ENCODE peak calls at places on chromosomes 2 and 18, in ten cellular contexts. One of them, this sample, is unnamed.
A peak's percentile ranks its signal among the peaks of the same experiment; 100 is the strongest.

GRCh38 chr2:189267925-189268579 is 88.5 kb upstream of the COL5A2 start:
- DNase-seq in DMS153: no peak
- DNase-seq in AG08396: peak; percentile 34
- DNase-seq in mucosa of gallbladder: no peak
- DNase-seq in cardiac septum: no peak
- DNase-seq in activated CD8-positive, alpha-beta memory T cell treated with anti-CD3 and anti-CD28 coated beads, Interleukin-2, amount 10 ng/mL, durations not matched to agents 7 days and 5 days: no peak
- DNase-seq in smooth muscle cell of the brain vasculature: no peak
- DNase-seq in neural progenitor cell: no peak
- DNase-seq in kidney: no peak
- DNase-seq in activated CD4-positive, alpha-beta T cell treated with anti-CD3 and anti-CD28 coated beads, Interleukin-2, amount 10 ng/mL, durations not matched to agents 7 days and 5 days: no peak
- DNase-seq in this sample: no peak

GRCh38 chr2:151032741-151033152 is 228.9 kb downstream of the RBM43 start:
- DNase-seq in DMS153: no peak
- DNase-seq in AG08396: peak; percentile 65
- DNase-seq in mucosa of gallbladder: no peak
- DNase-seq in cardiac septum: no peak
- DNase-seq in activated CD8-positive, alpha-beta memory T cell treated with anti-CD3 and anti-CD28 coated beads, Interleukin-2, amount 10 ng/mL, durations not matched to agents 7 days and 5 days: no peak
- DNase-seq in smooth muscle cell of the brain vasculature: no peak
- DNase-seq in neural progenitor cell: no peak
- DNase-seq in kidney: no peak
- DNase-seq in activated CD4-positive, alpha-beta T cell treated with anti-CD3 and anti-CD28 coated beads, Interleukin-2, amount 10 ng/mL, durations not matched to agents 7 days and 5 days: no peak
- DNase-seq in this sample: no peak

GRCh38 chr2:191892391-191892790 is 45.5 kb upstream of the CAVIN2 start:
- DNase-seq in DMS153: no peak
- DNase-seq in AG08396: no peak
- DNase-seq in mucosa of gallbladder: no peak
- DNase-seq in cardiac septum: no peak
- DNase-seq in activated CD8-positive, alpha-beta memory T cell treated with anti-CD3 and anti-CD28 coated beads, Interleukin-2, amount 10 ng/mL, durations not matched to agents 7 days and 5 days: no peak
- DNase-seq in smooth muscle cell of the brain vasculature: no peak
- DNase-seq in neural progenitor cell: no peak
- DNase-seq in kidney: no peak
- DNase-seq in activated CD4-positive, alpha-beta T cell treated with anti-CD3 and anti-CD28 coated beads, Interleukin-2, amount 10 ng/mL, durations not matched to agents 7 days and 5 days: no peak
- DNase-seq in this sample: no peak

GRCh38 chr2:6352906-6353515 is 512.7 kb downstream of the CMPK2 start:
- DNase-seq in DMS153: no peak
- DNase-seq in AG08396: peak; percentile 14
- DNase-seq in mucosa of gallbladder: peak; percentile 26
- DNase-seq in cardiac septum: no peak
- DNase-seq in activated CD8-positive, alpha-beta memory T cell treated with anti-CD3 and anti-CD28 coated beads, Interleukin-2, amount 10 ng/mL, durations not matched to agents 7 days and 5 days: no peak
- DNase-seq in smooth muscle cell of the brain vasculature: peak; percentile 32
- DNase-seq in neural progenitor cell: peak; percentile 72
- DNase-seq in kidney: no peak
- DNase-seq in activated CD4-positive, alpha-beta T cell treated with anti-CD3 and anti-CD28 coated beads, Interleukin-2, amount 10 ng/mL, durations not matched to agents 7 days and 5 days: no peak
- DNase-seq in this sample: peak; percentile 9

GRCh38 chr2:18311413-18311812 is 249.0 kb downstream of the RDH14 start:
- DNase-seq in DMS153: peak; percentile 94
- DNase-seq in AG08396: peak; percentile 5
- DNase-seq in mucosa of gallbladder: no peak
- DNase-seq in cardiac septum: no peak
- DNase-seq in activated CD8-positive, alpha-beta memory T cell treated with anti-CD3 and anti-CD28 coated beads, Interleukin-2, amount 10 ng/mL, durations not matched to agents 7 days and 5 days: no peak
- DNase-seq in smooth muscle cell of the brain vasculature: no peak
- DNase-seq in neural progenitor cell: no peak
- DNase-seq in kidney: no peak
- DNase-seq in activated CD4-positive, alpha-beta T cell treated with anti-CD3 and anti-CD28 coated beads, Interleukin-2, amount 10 ng/mL, durations not matched to agents 7 days and 5 days: no peak
- DNase-seq in this sample: peak; percentile 89

GRCh38 chr2:85963068-85963467 is 74.3 kb upstream of the ST3GAL5 start:
- DNase-seq in DMS153: no peak
- DNase-seq in AG08396: no peak
- DNase-seq in mucosa of gallbladder: no peak
- DNase-seq in cardiac septum: no peak
- DNase-seq in activated CD8-positive, alpha-beta memory T cell treated with anti-CD3 and anti-CD28 coated beads, Interleukin-2, amount 10 ng/mL, durations not matched to agents 7 days and 5 days: no peak
- DNase-seq in smooth muscle cell of the brain vasculature: no peak
- DNase-seq in neural progenitor cell: no peak
- DNase-seq in kidney: no peak
- DNase-seq in activated CD4-positive, alpha-beta T cell treated with anti-CD3 and anti-CD28 coated beads, Interleukin-2, amount 10 ng/mL, durations not matched to agents 7 days and 5 days: no peak
- DNase-seq in this sample: no peak

GRCh38 chr2:391658-392170 is 103.8 kb upstream of the ALKAL2 start:
- DNase-seq in DMS153: no peak
- DNase-seq in AG08396: no peak
- DNase-seq in mucosa of gallbladder: no peak
- DNase-seq in cardiac septum: no peak
- DNase-seq in activated CD8-positive, alpha-beta memory T cell treated with anti-CD3 and anti-CD28 coated beads, Interleukin-2, amount 10 ng/mL, durations not matched to agents 7 days and 5 days: no peak
- DNase-seq in smooth muscle cell of the brain vasculature: no peak
- DNase-seq in neural progenitor cell: no peak
- DNase-seq in kidney: no peak
- DNase-seq in activated CD4-positive, alpha-beta T cell treated with anti-CD3 and anti-CD28 coated beads, Interleukin-2, amount 10 ng/mL, durations not matched to agents 7 days and 5 days: no peak
- DNase-seq in this sample: no peak

GRCh38 chr2:95267458-95268207 is 6.6 kb upstream of the PROM2 start:
- DNase-seq in DMS153: no peak
- DNase-seq in AG08396: no peak
- DNase-seq in mucosa of gallbladder: peak; percentile 13
- DNase-seq in cardiac septum: peak; percentile 51
- DNase-seq in activated CD8-positive, alpha-beta memory T cell treated with anti-CD3 and anti-CD28 coated beads, Interleukin-2, amount 10 ng/mL, durations not matched to agents 7 days and 5 days: no peak
- DNase-seq in smooth muscle cell of the brain vasculature: no peak
- DNase-seq in neural progenitor cell: no peak
- DNase-seq in kidney: peak; percentile 32
- DNase-seq in activated CD4-positive, alpha-beta T cell treated with anti-CD3 and anti-CD28 coated beads, Interleukin-2, amount 10 ng/mL, durations not matched to agents 7 days and 5 days: no peak
- DNase-seq in this sample: no peak

GRCh38 chr18:59606193-59607175 is 90.7 kb downstream of the CCBE1 start:
- DNase-seq in DMS153: no peak
- DNase-seq in AG08396: peak; percentile 64
- DNase-seq in mucosa of gallbladder: peak; percentile 31
- DNase-seq in cardiac septum: no peak
- DNase-seq in activated CD8-positive, alpha-beta memory T cell treated with anti-CD3 and anti-CD28 coated beads, Interleukin-2, amount 10 ng/mL, durations not matched to agents 7 days and 5 days: no peak
- DNase-seq in smooth muscle cell of the brain vasculature: peak; percentile 33
- DNase-seq in neural progenitor cell: no peak
- DNase-seq in kidney: no peak
- DNase-seq in activated CD4-positive, alpha-beta T cell treated with anti-CD3 and anti-CD28 coated beads, Interleukin-2, amount 10 ng/mL, durations not matched to agents 7 days and 5 days: no peak
- DNase-seq in this sample: no peak

This sample was measured in NCI-H748 treated with DMSO at 0.1 percent for 48 hours.